ENCODE peak calls at places on chromosomes 16 and 17, in five cellular contexts. One of them, this sample, is unnamed.

GRCh38 chr17:17877548-17878358 is 41.0 kb upstream of the SREBF1 start:
- DNase-seq in EL: peak
- DNase-seq in nucleus accumbens: no peak
- DNase-seq in DMS153: no peak
- DNase-seq in M059J: no peak
- DNase-seq in this sample: no peak

GRCh38 chr17:42047343-42047742 is 3.1 kb downstream of the C17orf113 start:
- DNase-seq in EL: no peak
- DNase-seq in nucleus accumbens: no peak
- DNase-seq in DMS153: no peak
- DNase-seq in M059J: no peak
- DNase-seq in this sample: no peak

GRCh38 chr16:24635900-24636610 is 93.4 kb upstream of the TNRC6A start:
- DNase-seq in EL: peak
- DNase-seq in nucleus accumbens: no peak
- DNase-seq in DMS153: no peak
- DNase-seq in M059J: peak
- DNase-seq in this sample: no peak

GRCh38 chr17:75985986-75986385 is 6.9 kb downstream of the TEN1 start:
- DNase-seq in EL: no peak
- DNase-seq in nucleus accumbens: no peak
- DNase-seq in DMS153: no peak
- DNase-seq in M059J: no peak
- DNase-seq in this sample: no peak

GRCh38 chr17:66541461-66542182 is 239.2 kb downstream of the PRKCA start:
- DNase-seq in EL: peak
- DNase-seq in nucleus accumbens: no peak
- DNase-seq in DMS153: no peak
- DNase-seq in M059J: peak
- DNase-seq in this sample: no peak

GRCh38 chr17:7122386-7122785 is 7.8 kb upstream of the ASGR2 start:
- DNase-seq in EL: no peak
- DNase-seq in nucleus accumbens: no peak
- DNase-seq in DMS153: no peak
- DNase-seq in M059J: no peak
- DNase-seq in this sample: no peak

GRCh38 chr16:48535831-48536599 is 74.0 kb downstream of the N4BP1 start:
- DNase-seq in EL: peak
- DNase-seq in nucleus accumbens: no peak
- DNase-seq in DMS153: no peak
- DNase-seq in M059J: peak
- DNase-seq in this sample: no peak

GRCh38 chr16:2447920-2448583 is 11.9 kb upstream of the TEDC2 start:
- DNase-seq in EL: peak
- DNase-seq in nucleus accumbens: no peak
- DNase-seq in DMS153: no peak
- DNase-seq in M059J: no peak
- DNase-seq in this sample: no peak

GRCh38 chr16:49516382-49517036 is 142.9 kb downstream of the C16orf78 start:
- DNase-seq in EL: no peak
- DNase-seq in nucleus accumbens: no peak
- DNase-seq in DMS153: no peak
- DNase-seq in M059J: no peak
- DNase-seq in this sample: no peak

GRCh38 chr16:75301804-75302203 is 50.4 kb upstream of the BCAR1 start:
- DNase-seq in EL: no peak
- DNase-seq in nucleus accumbens: no peak
- DNase-seq in DMS153: no peak
- DNase-seq in M059J: no peak
- DNase-seq in this sample: no peak

GRCh38 chr17:57562231-57562630 is 182.9 kb downstream of the CCDC182 start:
- DNase-seq in EL: no peak
- DNase-seq in nucleus accumbens: no peak
- DNase-seq in DMS153: no peak
- DNase-seq in M059J: no peak
- DNase-seq in this sample: no peak

GRCh38 chr17:33267279-33267790 is 25.8 kb downstream of the ASIC2 start:
- DNase-seq in EL: peak
- DNase-seq in nucleus accumbens: no peak
- DNase-seq in DMS153: no peak
- DNase-seq in M059J: peak
- DNase-seq in this sample: no peak

GRCh38 chr17:74410001-74410443 is 21.9 kb upstream of the GPRC5C start:
- DNase-seq in EL: no peak
- DNase-seq in nucleus accumbens: no peak
- DNase-seq in DMS153: no peak
- DNase-seq in M059J: no peak
- DNase-seq in this sample: no peak

GRCh38 chr17:73278465-73279453 is 17.1 kb upstream of the CPSF4L start:
- DNase-seq in EL: peak
- DNase-seq in nucleus accumbens: no peak
- DNase-seq in DMS153: peak
- DNase-seq in M059J: peak
- DNase-seq in this sample: no peak

GRCh38 chr16:50988441-50988840 is 162.6 kb downstream of the SALL1 start:
- DNase-seq in EL: no peak
- DNase-seq in nucleus accumbens: no peak
- DNase-seq in DMS153: peak
- DNase-seq in M059J: no peak
- DNase-seq in this sample: peak

GRCh38 chr16:20918486-20919239 is 18.1 kb downstream of the LYRM1 start:
- DNase-seq in EL: peak
- DNase-seq in nucleus accumbens: no peak
- DNase-seq in DMS153: no peak
- DNase-seq in M059J: no peak
- DNase-seq in this sample: no peak

GRCh38 chr16:65916995-65917394 is 449.5 kb upstream of the CDH5 start:
- DNase-seq in EL: no peak
- DNase-seq in nucleus accumbens: no peak
- DNase-seq in DMS153: no peak
- DNase-seq in M059J: no peak
- DNase-seq in this sample: no peak

GRCh38 chr16:49452568-49452967 is 79.0 kb downstream of the C16orf78 start:
- DNase-seq in EL: no peak
- DNase-seq in nucleus accumbens: no peak
- DNase-seq in DMS153: no peak
- DNase-seq in M059J: no peak
- DNase-seq in this sample: no peak

GRCh38 chr17:48728232-48729231 is at the start of gene HOXB13:
- DNase-seq in EL: peak
- DNase-seq in nucleus accumbens: no peak
- DNase-seq in DMS153: peak
- DNase-seq in M059J: peak
- DNase-seq in this sample: peak

GRCh38 chr16:11478431-11479119 is 108.1 kb downstream of the LITAF start:
- DNase-seq in EL: no peak
- DNase-seq in nucleus accumbens: no peak
- DNase-seq in DMS153: no peak
- DNase-seq in M059J: no peak
- DNase-seq in this sample: no peak

GRCh38 chr16:9042943-9043680 is 48.3 kb upstream of the HAPSTR1 start:
- DNase-seq in EL: peak
- DNase-seq in nucleus accumbens: no peak
- DNase-seq in DMS153: no peak
- DNase-seq in M059J: peak
- DNase-seq in this sample: no peak

GRCh38 chr16:82655315-82655714 is 28.5 kb downstream of the CDH13 start:
- DNase-seq in EL: peak
- DNase-seq in nucleus accumbens: no peak
- DNase-seq in DMS153: no peak
- DNase-seq in M059J: peak
- DNase-seq in this sample: no peak

GRCh38 chr16:81432899-81433560 is 11.6 kb upstream of the CMIP start:
- DNase-seq in EL: no peak
- DNase-seq in nucleus accumbens: no peak
- DNase-seq in DMS153: no peak
- DNase-seq in M059J: no peak
- DNase-seq in this sample: no peak

GRCh38 chr17:81601525-81602120 is 35.3 kb downstream of the NPLOC4 start:
- DNase-seq in EL: peak
- DNase-seq in nucleus accumbens: no peak
- DNase-seq in DMS153: peak
- DNase-seq in M059J: peak
- DNase-seq in this sample: peak

GRCh38 chr16:85151603-85152413 is 39.5 kb upstream of the CIBAR2 start:
- DNase-seq in EL: peak
- DNase-seq in nucleus accumbens: peak
- DNase-seq in DMS153: no peak
- DNase-seq in M059J: peak
- DNase-seq in this sample: no peak

GRCh38 chr16:69199382-69199781 is 12.4 kb downstream of the SNTB2 start:
- DNase-seq in EL: peak
- DNase-seq in nucleus accumbens: no peak
- DNase-seq in DMS153: no peak
- DNase-seq in M059J: peak
- DNase-seq in this sample: no peak

GRCh38 chr16:50467559-50467942 is 80.6 kb upstream of the NKD1 start:
- DNase-seq in EL: no peak
- DNase-seq in nucleus accumbens: no peak
- DNase-seq in DMS153: no peak
- DNase-seq in M059J: no peak
- DNase-seq in this sample: no peak

GRCh38 chr17:80948961-80949450 is 42.6 kb upstream of the CHMP6 start:
- DNase-seq in EL: no peak
- DNase-seq in nucleus accumbens: no peak
- DNase-seq in DMS153: no peak
- DNase-seq in M059J: no peak
- DNase-seq in this sample: no peak

GRCh38 chr17:62797959-62798358 is 10.2 kb downstream of the MARCHF10 start:
- DNase-seq in EL: peak
- DNase-seq in nucleus accumbens: no peak
- DNase-seq in DMS153: no peak
- DNase-seq in M059J: peak
- DNase-seq in this sample: no peak

GRCh38 chr16:89256651-89257254 is 39.2 kb downstream of the ZNF778 start:
- DNase-seq in EL: peak
- DNase-seq in nucleus accumbens: peak
- DNase-seq in DMS153: peak
- DNase-seq in M059J: peak
- DNase-seq in this sample: peak

GRCh38 chr17:14299261-14300093 is 1.4 kb upstream of the HS3ST3B1 start:
- DNase-seq in EL: peak
- DNase-seq in nucleus accumbens: no peak
- DNase-seq in DMS153: no peak
- DNase-seq in M059J: peak
- DNase-seq in this sample: no peak

This sample was measured in NCI-H774.